ENCODE peak calls at places on chromosomes 3 and 15, in eight cellular contexts. Q is AG04450; M is CD8-positive, alpha-beta memory T cell; S is heart right ventricle; A is HL-60; D is psoas muscle; C is ovary; Z is IMR-90. H is an unnamed sample. For H3K27me3, the result is how much of the 10 kb centered on the place peaks cover.

GRCh38 chr15:74289671-74290070 is 53.5 kb downstream of the CCDC33 start:
- DNase-seq in Q (no peak), Z (no peak), S (no peak), C (no peak), M (no peak), A (no peak), D (no peak), H (no peak)

GRCh38 chr3:117238805-117239204 is 529.2 kb downstream of the TUSC7 start:
- DNase-seq in M (no peak), D (no peak), A (no peak), S (no peak), Q (no peak), Z (no peak), C (no peak), H (no peak)

GRCh38 chr3:151838574-151839312 is 24.8 kb downstream of the AADAC start:
- DNase-seq in D (no peak), Q (peak), A (peak), S (no peak), M (peak), C (peak), Z (peak), H (peak)

GRCh38 chr3:9563851-9564250 is 10.2 kb upstream of the LHFPL4 start:
- DNase-seq in A (no peak), S (no peak), Z (no peak), M (no peak), C (no peak), Q (no peak), D (no peak), H (no peak)

GRCh38 chr3:89560546-89560945 is 453.1 kb downstream of the EPHA3 start:
- DNase-seq in Z (peak), S (no peak), Q (no peak), M (no peak), D (no peak), C (no peak), A (no peak), H (no peak)

GRCh38 chr15:58165661-58166060 is 27.5 kb downstream of the AQP9 start:
- DNase-seq in S (peak), Z (peak), D (no peak), A (no peak), C (peak), M (no peak), Q (no peak), H (peak)

GRCh38 chr15:45645026-45645980 is 10.5 kb downstream of the SQOR start:
- DNase-seq in A (peak), Z (peak), S (no peak), M (no peak), Q (no peak), D (no peak), C (no peak), H (peak)

GRCh38 chr3:37163262-37164020 is 10.9 kb downstream of the LRRFIP2 start:
- DNase-seq in A (no peak), M (no peak), S (no peak), D (no peak), Z (peak), Q (no peak), C (no peak), H (no peak)

GRCh38 chr3:112693186-112693585 is 52.2 kb upstream of the CCDC80 start:
- DNase-seq in M (no peak), Q (no peak), C (no peak), Z (no peak), A (no peak), D (no peak), S (no peak), H (no peak)

GRCh38 chr15:101009176-101009575 is 90.0 kb downstream of the LRRK1 start:
- DNase-seq in A (no peak), M (no peak), S (no peak), Z (no peak), C (no peak), D (no peak), Q (no peak), H (no peak)

GRCh38 chr15:82134426-82134825 is 88.6 kb upstream of the MEX3B start:
- DNase-seq in A (no peak), Q (no peak), Z (no peak), S (no peak), M (no peak), C (no peak), D (no peak), H (no peak)

GRCh38 chr3:40432793-40433192 is 24.3 kb upstream of the RPL14 start:
- DNase-seq in D (no peak), Q (no peak), S (no peak), A (no peak), C (no peak), M (no peak), Z (no peak), H (no peak)

GRCh38 chr3:15356186-15356585 is 23.8 kb upstream of the SH3BP5 start:
- DNase-seq in C (no peak), A (no peak), D (no peak), Z (peak), Q (no peak), M (no peak), S (no peak), H (no peak)

GRCh38 chr3:3705090-3705775 is 94.0 kb upstream of the LRRN1 start:
- DNase-seq in A (no peak), Q (no peak), Z (no peak), S (peak), M (no peak), D (no peak), C (peak), H (no peak)

GRCh38 chr3:17518189-17519059 is 224.0 kb downstream of the TBC1D5 start:
- DNase-seq in S (no peak), A (no peak), C (no peak), Z (no peak), M (no peak), Q (no peak), D (no peak), H (no peak)

GRCh38 chr3:31546725-31547124 is 14.0 kb downstream of the STT3B start:
- DNase-seq in A (no peak), D (no peak), S (no peak), M (no peak), Q (no peak), C (no peak), Z (no peak), H (no peak)

GRCh38 chr15:51030649-51031316 is 63.9 kb downstream of the TNFAIP8L3 start:
- DNase-seq in M (no peak), S (no peak), Z (peak), C (no peak), Q (peak), D (no peak), A (no peak), H (peak)

GRCh38 chr3:178551916-178552321 is 15.7 kb downstream of the KCNMB2 start:
- DNase-seq in Z (peak), A (peak), D (no peak), M (no peak), S (no peak), Q (no peak), C (peak), H (peak)

GRCh38 chr3:185880600-185880999 is 55.8 kb upstream of the IGF2BP2 start:
- DNase-seq in D (no peak), A (no peak), Z (no peak), M (no peak), S (no peak), C (no peak), Q (no peak), H (peak)

GRCh38 chr3:128473180-128473519 is 6.5 kb upstream of the DNAJB8 start:
- DNase-seq in M (no peak), D (no peak), Z (no peak), Q (no peak), A (no peak), C (no peak), S (no peak), H (no peak)

GRCh38 chr3:187624588-187624987 is 45.6 kb downstream of the SST start:
- DNase-seq in Q (no peak), Z (no peak), D (no peak), M (no peak), S (no peak), C (no peak), A (no peak), H (no peak)

GRCh38 chr3:192408007-192408655 is 319.2 kb downstream of the FGF12 start:
- DNase-seq in M (no peak), C (peak), Q (no peak), S (peak), A (no peak), Z (no peak), D (peak), H (no peak)

GRCh38 chr3:50525191-50525590 is 21.8 kb upstream of the CACNA2D2 start:
- DNase-seq in A (no peak), Z (no peak), D (no peak), C (no peak), M (no peak), S (no peak), Q (no peak), H (no peak)

GRCh38 chr15:51837784-51838183 is 8.3 kb downstream of the TMOD3 start:
- DNase-seq in A (peak), Z (peak), Q (no peak), D (no peak), C (no peak), S (no peak), M (no peak), H (no peak)

GRCh38 chr15:40959331-40960141 is 6.3 kb downstream of the CHAC1 start:
- DNase-seq in Z (no peak), M (no peak), C (no peak), A (no peak), S (no peak), D (no peak), Q (no peak), H (no peak)

GRCh38 chr3:89851974-89852621 is 744.7 kb downstream of the EPHA3 start:
- DNase-seq in Q (no peak), S (peak), M (no peak), C (no peak), A (peak), D (no peak), Z (peak), H (peak)

GRCh38 chr15:40567111-40567510 is 2.0 kb upstream of the RPUSD2 start:
- DNase-seq in M (no peak), D (no peak), Q (no peak), S (no peak), Z (no peak), C (no peak), A (peak), H (no peak)

GRCh38 chr3:184560992-184561328 is 625 bp upstream of the EPHB3 start:
- DNase-seq in C (no peak), Z (no peak), Q (peak), S (no peak), D (no peak), M (no peak), A (no peak), H (no peak)
- H3K27me3 ChIP-seq in C (under half), Z (under half), Q (under half), S (under half), D (under half), M (under half), A (under half), H (under half)

GRCh38 chr15:32717290-32718081 is at the start of gene GREM1:
- DNase-seq in Z (peak), A (no peak), C (no peak), S (no peak), Q (no peak), M (no peak), D (peak), H (peak)

GRCh38 chr15:32716216-32716959 is 1.4 kb upstream of the GREM1 start:
- DNase-seq in M (no peak), Q (no peak), Z (no peak), D (no peak), S (no peak), A (no peak), C (no peak), H (no peak)

GRCh38 chr15:32718822-32719716 is 1.3 kb downstream of the GREM1 start:
- DNase-seq in M (no peak), Q (no peak), D (no peak), S (no peak), A (no peak), Z (no peak), C (no peak), H (peak)

GRCh38 chr15:32716960-32717289 is 879 bp upstream of the GREM1 start:
- DNase-seq in Q (no peak), A (no peak), Z (no peak), D (no peak), C (no peak), M (no peak), S (no peak), H (no peak)

GRCh38 chr15:32718082-32718821 is 448 bp downstream of the GREM1 start:
- DNase-seq in D (no peak), M (no peak), Q (no peak), Z (no peak), A (no peak), C (no peak), S (no peak), H (peak)
- H3K27me3 ChIP-seq in D (under half), M (under half), Q (under half), Z (under half), A (half or more), C (under half), S (half or more), H (under half)

GRCh38 chr3:138941259-138941885 is 5.6 kb downstream of the FOXL2 start:
- DNase-seq in C (peak), A (no peak), Q (peak), Z (peak), M (no peak), S (no peak), D (no peak), H (peak)
- H3K27me3 ChIP-seq in C (under half), A (half or more), Q (half or more), Z (half or more), M (half or more), S (half or more), D (under half), H (under half)

GRCh38 chr3:138949445-138950005 is 2.5 kb downstream of the FOXL2NB start:
- DNase-seq in M (no peak), Q (no peak), A (no peak), C (no peak), D (no peak), S (no peak), Z (no peak), H (no peak)
- H3K27me3 ChIP-seq in M (under half), Q (half or more), A (half or more), C (under half), D (under half), S (half or more), Z (half or more), H (under half)

GRCh38 chr15:69731581-69731980 is 279.0 kb downstream of the RPLP1 start:
- DNase-seq in S (no peak), Z (no peak), M (no peak), A (no peak), C (no peak), Q (no peak), D (no peak), H (no peak)
- H3K27me3 ChIP-seq in S (under half), Z (under half), M (under half), A (under half), C (under half), Q (under half), D (under half), H (under half)

GRCh38 chr15:89745131-89745530 is 5.9 kb downstream of the MESP1 start:
- DNase-seq in D (no peak), S (no peak), Q (no peak), C (no peak), A (no peak), Z (no peak), M (no peak), H (no peak)

GRCh38 chr15:89747708-89748682 is 3.1 kb downstream of the MESP1 start:
- DNase-seq in S (no peak), C (no peak), Q (no peak), M (no peak), D (no peak), A (no peak), Z (no peak), H (no peak)

GRCh38 chr15:89746386-89746974 is 4.6 kb downstream of the MESP1 start:
- DNase-seq in Z (no peak), D (no peak), Q (no peak), C (no peak), M (no peak), A (no peak), S (no peak), H (no peak)

GRCh38 chr15:89743594-89743993 is 7.5 kb downstream of the MESP1 start:
- DNase-seq in S (no peak), C (no peak), A (no peak), D (no peak), Z (no peak), M (no peak), Q (no peak), H (no peak)

DNA sequence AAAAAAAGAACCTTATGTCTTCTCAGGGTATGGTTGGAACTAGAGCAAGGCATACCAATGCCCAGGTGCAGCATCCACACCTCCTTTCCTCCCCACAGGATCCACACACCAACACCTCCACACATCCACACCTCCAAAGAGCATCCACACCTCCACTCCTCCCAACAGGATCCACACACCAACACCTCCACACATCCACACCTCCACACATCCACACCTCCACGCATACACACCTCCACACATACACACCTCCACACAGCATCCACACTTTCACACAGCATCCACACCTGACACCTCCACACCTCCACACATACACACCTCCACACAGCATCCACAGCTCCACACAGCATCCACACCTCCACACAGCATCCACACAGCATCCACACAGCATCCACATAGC is 5.3 kb downstream of the MESP1 start:
- DNase-seq in Q (no peak), S (no peak), A (no peak), Z (no peak), M (no peak), C (no peak), D (no peak), H (no peak)
- H3K27me3 ChIP-seq in Q (under half), S (under half), A (under half), Z (under half), M (under half), C (under half), D (under half), H (under half)

GRCh38 chr15:65981837-65982696 is 112.8 kb downstream of the RAB11A start:
- DNase-seq in Q (no peak), Z (no peak), C (no peak), M (peak), D (no peak), S (no peak), A (peak), H (no peak)
- H3K27me3 ChIP-seq in Q (under half), Z (half or more), C (under half), M (under half), D (under half), S (half or more), A (under half), H (under half)

DNA sequence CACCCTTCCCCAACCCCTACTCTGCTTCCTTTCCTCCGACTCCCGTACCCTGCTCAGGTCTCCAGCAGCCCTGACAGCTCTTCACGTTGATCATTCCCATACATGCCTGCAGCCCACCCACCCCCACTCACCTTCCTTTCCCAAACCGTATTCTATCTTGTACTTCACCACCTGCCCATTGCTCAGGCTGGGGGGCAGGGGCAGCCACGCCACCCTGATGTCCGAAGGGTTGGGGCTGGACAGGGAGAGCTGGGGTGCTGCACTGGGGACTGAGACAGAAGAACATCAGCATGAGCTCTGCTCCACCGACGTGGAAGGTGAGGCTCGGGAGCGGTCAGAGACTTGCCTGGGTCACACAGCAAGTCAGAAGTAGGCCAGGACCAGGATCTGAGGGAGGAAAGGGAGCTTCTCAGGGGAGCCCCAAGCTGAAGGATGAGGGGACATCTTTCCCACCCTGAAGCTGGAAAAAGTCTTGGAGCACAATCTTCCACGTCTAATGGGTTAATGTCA is 16.5 kb upstream of the IGDCC3 start:
- DNase-seq in C (no peak), S (no peak), M (no peak), Q (no peak), Z (no peak), A (no peak), D (no peak), H (no peak)
- H3K27me3 ChIP-seq in C (under half), S (half or more), M (under half), Q (under half), Z (under half), A (half or more), D (under half), H (under half)

GRCh38 chr15:98625614-98626013 is 22.7 kb upstream of the IGF1R start:
- DNase-seq in C (no peak), M (no peak), D (no peak), Q (no peak), A (no peak), Z (no peak), S (no peak), H (peak)
- H3K27me3 ChIP-seq in C (under half), M (under half), D (under half), Q (under half), A (under half), Z (under half), S (half or more), H (under half)